ENCODE peak calls at places on chromosomes 5 and 9, in four cellular contexts. D is ovary, M is psoas muscle, X is DND-41. I is an unnamed sample.

GRCh38 chr9:801399-802071 is 40.0 kb upstream of the DMRT1 start:
- DNase-seq in M (no peak), D (no peak), X (no peak), I (no peak)

GRCh38 chr9:82488702-82489578 is 500.4 kb downstream of the SPATA31D1 start:
- DNase-seq in X (no peak), D (no peak), M (no peak), I (no peak)

GRCh38 chr5:72633649-72634048 is 126.4 kb upstream of the ZNF366 start:
- DNase-seq in M (no peak), D (no peak), X (no peak), I (no peak)

GRCh38 chr5:105259581-105260217 is 1697.1 kb upstream of the NUDT12 start:
- DNase-seq in X (no peak), M (no peak), D (no peak), I (no peak)

GRCh38 chr9:126128494-126129142 is 198.0 kb upstream of the MVB12B start:
- DNase-seq in X (no peak), M (no peak), D (no peak), I (no peak)

GRCh38 chr5:53091304-53091703 is 18.3 kb downstream of the MOCS2 start:
- DNase-seq in D (no peak), X (no peak), M (no peak), I (no peak)

GRCh38 chr5:65809817-65810531 is 88.0 kb downstream of the NLN start:
- DNase-seq in M (peak; percentile 21), X (no peak), D (peak; percentile 79), I (no peak)

GRCh38 chr5:88734191-88734640 is 148.8 kb downstream of the MEF2C start:
- DNase-seq in D (no peak), X (no peak), M (no peak), I (no peak)

GRCh38 chr5:87827561-87827960 is 414.8 kb upstream of the CCNH start:
- DNase-seq in X (no peak), M (no peak), D (no peak), I (no peak)

GRCh38 chr9:122446819-122447484 is 30.8 kb downstream of the OR1J1 start:
- DNase-seq in M (no peak), X (no peak), D (no peak), I (no peak)

GRCh38 chr5:98965226-98965625 is 36.4 kb upstream of the CHD1 start:
- DNase-seq in M (no peak), D (no peak), X (no peak), I (no peak)

GRCh38 chr9:37715260-37715659 is 38.3 kb upstream of the TRMT10B start:
- DNase-seq in D (no peak), X (no peak), M (no peak), I (no peak)

GRCh38 chr9:109816490-109816889 is 36.5 kb downstream of the PALM2AKAP2 start:
- DNase-seq in X (no peak), M (no peak), D (no peak), I (no peak)

GRCh38 chr5:80117446-80117845 is 82.3 kb downstream of the THBS4 start:
- DNase-seq in D (no peak), X (peak; percentile 20), M (no peak), I (no peak)

GRCh38 chr5:177233206-177233605 is 70.3 kb downstream of the RAB24 start:
- DNase-seq in D (no peak), X (no peak), M (no peak), I (no peak)

GRCh38 chr5:65066385-65066784 is 297.7 kb downstream of the CWC27 start:
- DNase-seq in X (no peak), D (no peak), M (no peak), I (no peak)

DNA sequence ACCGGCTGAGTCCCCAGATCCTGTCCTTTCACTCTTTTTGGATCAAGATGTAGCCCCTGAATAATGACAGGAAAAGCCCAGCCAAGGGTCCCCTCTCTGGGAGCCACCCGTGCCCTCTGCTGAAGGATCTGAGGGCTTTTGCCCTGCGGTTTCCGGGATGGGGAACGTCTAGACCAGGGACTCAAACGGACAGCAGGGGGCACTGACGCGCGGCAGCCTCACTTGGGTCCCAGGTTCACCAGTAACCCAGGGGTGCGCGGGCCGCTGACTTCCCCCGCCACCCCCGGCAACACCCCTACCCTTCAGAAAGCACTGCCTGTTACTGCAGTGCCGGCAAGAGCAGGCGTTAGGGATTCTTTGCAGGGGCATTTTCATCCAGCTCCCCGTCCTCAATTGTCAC is 98.7 kb upstream of the FCN2 start:
- DNase-seq in M (no peak), X (peak; percentile 5), D (no peak), I (no peak)
- H3K4me1 ChIP-seq in M (no peaks in the 10 kb centered on the region), X (no peaks in the 10 kb centered on the region), D (no peaks in the 10 kb centered on the region), I (no peaks in the 10 kb centered on the region)

DNA sequence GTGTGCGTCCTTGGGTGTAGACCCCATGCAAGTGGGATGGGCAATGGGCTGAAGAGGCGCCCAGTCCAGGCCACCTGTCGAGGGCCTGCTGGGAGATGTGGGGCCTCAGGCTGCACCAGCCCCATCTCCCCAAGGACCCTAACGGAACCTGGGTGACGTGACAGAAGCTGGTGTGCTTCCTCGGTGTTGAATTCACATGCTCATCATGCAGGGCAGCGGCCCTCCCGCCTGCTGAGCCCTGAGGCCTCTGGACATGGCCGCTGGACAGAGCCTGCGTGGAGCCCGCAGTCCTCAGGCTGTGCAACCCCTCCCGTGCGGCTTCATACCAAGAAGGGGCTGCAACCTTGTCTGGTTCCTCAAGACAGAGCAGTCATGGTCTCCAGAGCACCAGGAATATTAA is 26.8 kb downstream of the TERT start:
- DNase-seq in X (no peak), D (no peak), M (no peak), I (no peak)
- H3K4me3 ChIP-seq in X (no peak overlapping the region), D (no peak overlapping the region), M (no peak overlapping the region), I (no peak overlapping the region)

GRCh38 chr5:60332244-60333018 is 367.5 kb downstream of the DEPDC1B start:
- DNase-seq in D (no peak), X (no peak), M (no peak), I (no peak)
- H3K27ac ChIP-seq in D (no peak overlapping the region), X (no peak overlapping the region), M (no peak overlapping the region), I (no peak overlapping the region)

DNA sequence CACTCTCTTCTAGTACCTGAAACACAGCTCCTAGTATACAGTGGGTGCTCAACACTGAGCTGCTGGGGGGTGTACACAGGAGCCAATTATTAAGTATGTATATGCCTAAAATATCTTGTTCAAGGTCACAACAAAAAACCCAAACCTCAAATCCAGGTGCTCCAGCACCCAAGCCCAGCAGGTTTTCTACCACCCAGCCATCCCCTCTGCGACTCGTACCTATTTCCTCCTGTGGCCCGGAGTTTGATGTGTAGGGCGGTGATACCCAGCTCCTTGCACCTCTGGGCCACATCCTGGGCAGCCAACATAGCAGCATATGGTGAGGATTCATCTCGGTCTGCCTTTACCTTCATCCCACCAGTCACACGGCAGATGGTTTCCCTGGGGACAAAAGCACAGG is 3.0 kb downstream of the RPS14 start:
- DNase-seq in M (no peak), X (no peak), D (no peak), I (no peak)
- H3K4me1 ChIP-seq in M (peaks cover 42% of the 10 kb centered on the region), X (peaks cover 35% of the 10 kb centered on the region), D (peaks cover 3% of the 10 kb centered on the region), I (peaks cover 28% of the 10 kb centered on the region)

GRCh38 chr5:127558273-127558672 is 40.8 kb downstream of the PRRC1 start:
- DNase-seq in X (no peak), M (no peak), D (no peak), I (no peak)
- H3K4me3 ChIP-seq in X (no peak overlapping the region), M (no peak overlapping the region), D (no peak overlapping the region), I (no peak overlapping the region)

GRCh38 chr5:149495673-149496072 is 55.6 kb downstream of the CSNK1A1 start:
- DNase-seq in D (no peak), M (no peak), X (no peak), I (no peak)
- H3K27ac ChIP-seq in D (no peak overlapping the region), M (no peak overlapping the region), X (no peak overlapping the region), I (no peak overlapping the region)

GRCh38 chr9:132369421-132369820 is 14.6 kb upstream of the SETX start:
- DNase-seq in X (no peak), M (no peak), D (no peak), I (no peak)
- H3K4me1 ChIP-seq in X (no peaks in the 10 kb centered on the region), M (no peaks in the 10 kb centered on the region), D (no peaks in the 10 kb centered on the region), I (peaks cover 12% of the 10 kb centered on the region)

GRCh38 chr5:16179511-16179935 is at the start of gene MARCHF11:
- DNase-seq in X (no peak), M (no peak), D (peak; percentile 21), I (no peak)
- H3K4me3 ChIP-seq in X (no peak within 1 kb of the TSS), M (no peak within 1 kb of the TSS), D (no peak within 1 kb of the TSS), I (no peak within 1 kb of the TSS)

GRCh38 chr5:16884595-16884994 is 51.5 kb downstream of the MYO10 start:
- DNase-seq in M (no peak), D (no peak), X (no peak), I (no peak)
- H3K27ac ChIP-seq in M (no peak overlapping the region), D (no peak overlapping the region), X (no peak overlapping the region), I (no peak overlapping the region)

GRCh38 chr5:157267025-157267424 is 1.1 kb downstream of the CYFIP2 start:
- DNase-seq in X (no peak), D (no peak), M (no peak), I (no peak)
- H3K4me1 ChIP-seq in X (peaks cover 70% of the 10 kb centered on the region), D (no peaks in the 10 kb centered on the region), M (peaks cover 16% of the 10 kb centered on the region), I (peaks cover 77% of the 10 kb centered on the region)

I was measured in CD4-positive, alpha-beta memory T cell.